ENCODE peak calls at places on chromosomes 5 and 9, in ten cellular contexts. X is foreskin fibroblast, E is cardiac fibroblast, R is AG10803, S is fibroblast of villous mesenchyme, W is spleen, A is upper lobe of right lung, L is epithelial cell of esophagus, T is GM06990, B is adrenal gland. P is an unnamed sample.

GRCh38 chr5:122985954-122986721 is 50.4 kb downstream of the PPIC start:
- DNase-seq in X (no peak), E (no peak), R (no peak), S (no peak), W (no peak), A (no peak), L (no peak), T (peak; percentile 46), B (no peak), P (no peak)

GRCh38 chr9:126756876-126757415 is 47.9 kb upstream of the ZBTB43 start:
- DNase-seq in X (no peak), E (no peak), R (no peak), S (no peak), W (no peak), A (no peak), L (no peak), T (no peak), B (no peak), P (no peak)

GRCh38 chr5:171623551-171624097 is 162.0 kb upstream of the SMIM23 start:
- DNase-seq in X (no peak), E (no peak), R (no peak), S (no peak), W (no peak), A (no peak), L (no peak), T (no peak), B (no peak), P (no peak)

GRCh38 chr5:107557051-107557658 is 113.6 kb downstream of the EFNA5 start:
- DNase-seq in X (peak; percentile 74), E (no peak), R (peak; percentile 40), S (no peak), W (no peak), A (no peak), L (peak; percentile 91), T (no peak), B (no peak), P (no peak)

GRCh38 chr5:73338201-73339126 is 110.1 kb downstream of the FOXD1 start:
- DNase-seq in X (peak; percentile 75), E (peak; percentile 47), R (peak; percentile 77), S (peak; percentile 13), W (no peak), A (no peak), L (no peak), T (no peak), B (no peak), P (peak; percentile 74)

GRCh38 chr9:112051812-112052211 is 123.3 kb downstream of the SUSD1 start:
- DNase-seq in X (peak; percentile 46), E (peak; percentile 85), R (peak; percentile 75), S (no peak), W (no peak), A (no peak), L (no peak), T (no peak), B (no peak), P (peak; percentile 86)

GRCh38 chr5:16034640-16035039 is 145.0 kb downstream of the MARCHF11 start:
- DNase-seq in X (no peak), E (no peak), R (peak; percentile 3), S (no peak), W (no peak), A (no peak), L (no peak), T (no peak), B (no peak), P (no peak)

GRCh38 chr5:61332369-61332745 is 299 bp downstream of the ZSWIM6 start:
- DNase-seq in X (peak; percentile 46), E (peak; percentile 31), R (peak; percentile 25), S (no peak), W (no peak), A (peak; percentile 78), L (no peak), T (no peak), B (peak; percentile 73), P (no peak)

GRCh38 chr9:78620303-78620702 is 323.4 kb downstream of the PSAT1 start:
- DNase-seq in X (peak; percentile 59), E (peak; percentile 36), R (no peak), S (no peak), W (no peak), A (no peak), L (peak; percentile 10), T (no peak), B (no peak), P (no peak)

GRCh38 chr9:78614892-78615291 is 318.0 kb downstream of the PSAT1 start:
- DNase-seq in X (peak; percentile 55), E (no peak), R (peak; percentile 39), S (no peak), W (no peak), A (no peak), L (no peak), T (no peak), B (no peak), P (peak; percentile 9)

GRCh38 chr9:78618735-78619134 is 321.8 kb downstream of the PSAT1 start:
- DNase-seq in X (no peak), E (no peak), R (no peak), S (no peak), W (no peak), A (no peak), L (no peak), T (no peak), B (no peak), P (no peak)

GRCh38 chr9:78622131-78622530 is 325.2 kb downstream of the PSAT1 start:
- DNase-seq in X (peak; percentile 17), E (no peak), R (peak; percentile 40), S (no peak), W (no peak), A (no peak), L (no peak), T (no peak), B (no peak), P (no peak)

GRCh38 chr9:78620764-78621163 is 323.8 kb downstream of the PSAT1 start:
- DNase-seq in X (peak; percentile 91), E (peak; percentile 89), R (peak; percentile 72), S (peak; percentile 6), W (no peak), A (no peak), L (peak; percentile 71), T (no peak), B (no peak), P (peak; percentile 54)
- H3K4me3 ChIP-seq in X (no peak overlapping the region), E (no peak overlapping the region), R (no peak overlapping the region), S (no peak overlapping the region), W (no peak overlapping the region), A (no peak overlapping the region), L (no peak overlapping the region), T (no peak overlapping the region), B (no peak overlapping the region), P (no peak overlapping the region)

DNA sequence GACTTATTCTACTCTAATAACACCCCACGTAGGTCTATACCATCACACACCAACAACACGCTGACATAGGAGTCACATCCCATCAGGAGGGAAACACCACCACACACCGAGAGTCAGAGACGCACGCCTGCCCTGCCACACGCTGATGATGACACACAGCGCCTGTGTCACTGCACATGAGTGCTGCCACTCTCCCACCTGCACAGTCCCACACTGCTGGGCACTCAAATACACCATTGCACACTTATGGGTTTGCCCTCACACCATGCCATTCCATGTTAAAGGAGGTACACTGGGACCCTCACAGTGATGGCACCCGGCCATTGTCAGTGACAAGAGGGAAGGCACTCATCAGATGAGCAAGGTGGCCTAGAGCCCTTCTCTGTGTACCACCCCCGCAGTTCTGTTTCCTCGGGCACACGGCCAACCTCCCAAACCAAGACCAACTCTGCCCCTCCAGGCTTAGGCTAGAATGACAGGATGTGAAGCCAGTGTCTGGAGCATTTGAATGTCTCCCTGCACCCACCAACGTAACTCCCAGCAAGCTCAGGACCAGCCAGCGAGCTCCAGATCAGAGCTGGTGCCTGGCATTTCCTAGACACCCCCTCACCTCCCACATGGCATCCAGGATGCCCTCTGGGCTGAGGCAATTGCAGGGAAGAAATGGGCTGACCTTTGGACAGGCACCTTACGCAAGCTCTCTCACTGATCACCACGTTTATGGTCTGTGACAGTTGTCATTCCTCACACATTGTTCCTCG is 3.6 kb upstream of the CPLX2 start:
- DNase-seq in X (no peak), E (no peak), R (no peak), S (no peak), W (no peak), A (no peak), L (no peak), T (no peak), B (peak; percentile 76), P (no peak)
- TF ChIP-seq CTCF in X (no peak), E (no peak), R (no peak), S (peak; percentile 4), W (no peak), A (no peak), L (no peak), T (no peak), B (no peak), P (no peak)

GRCh38 chr5:23012842-23013241 is 159.7 kb upstream of the CDH12 start:
- DNase-seq in X (no peak), E (no peak), R (no peak), S (no peak), W (no peak), A (no peak), L (no peak), T (no peak), B (no peak), P (no peak)

GRCh38 chr5:23013395-23013994 is 160.4 kb upstream of the CDH12 start:
- DNase-seq in X (no peak), E (no peak), R (no peak), S (no peak), W (no peak), A (no peak), L (no peak), T (no peak), B (no peak), P (no peak)

GRCh38 chr5:23014817-23015216 is 161.7 kb upstream of the CDH12 start:
- DNase-seq in X (no peak), E (no peak), R (no peak), S (no peak), W (no peak), A (no peak), L (no peak), T (no peak), B (no peak), P (no peak)

DNA sequence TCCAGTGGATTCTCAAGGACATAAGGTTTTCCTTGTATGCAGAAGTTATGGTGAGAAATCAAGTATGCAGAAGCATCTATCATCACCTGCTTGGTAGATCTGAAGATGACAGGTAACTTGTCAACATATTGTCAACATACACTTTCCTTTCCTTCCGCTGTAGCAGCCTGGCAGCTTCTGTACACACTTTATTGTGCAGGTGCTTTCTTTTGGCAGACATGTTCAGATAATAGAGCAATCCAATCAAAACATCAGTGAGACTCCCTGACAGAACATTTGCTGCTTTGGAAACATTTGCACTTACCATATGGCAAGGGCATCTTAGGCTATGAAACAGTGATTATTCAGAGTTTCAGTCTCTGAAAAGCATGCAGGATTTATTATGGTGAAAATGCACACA is 161.1 kb upstream of the CDH12 start:
- DNase-seq in X (no peak), E (no peak), R (no peak), S (no peak), W (no peak), A (no peak), L (no peak), T (no peak), B (no peak), P (no peak)
- H3K4me3 ChIP-seq in X (no peak overlapping the region), E (no peak overlapping the region), R (no peak overlapping the region), S (no peak overlapping the region), W (peak overlapping the region; percentile 58), A (no peak overlapping the region), L (no peak overlapping the region), T (no peak overlapping the region), B (no peak overlapping the region), P (no peak overlapping the region)

DNA sequence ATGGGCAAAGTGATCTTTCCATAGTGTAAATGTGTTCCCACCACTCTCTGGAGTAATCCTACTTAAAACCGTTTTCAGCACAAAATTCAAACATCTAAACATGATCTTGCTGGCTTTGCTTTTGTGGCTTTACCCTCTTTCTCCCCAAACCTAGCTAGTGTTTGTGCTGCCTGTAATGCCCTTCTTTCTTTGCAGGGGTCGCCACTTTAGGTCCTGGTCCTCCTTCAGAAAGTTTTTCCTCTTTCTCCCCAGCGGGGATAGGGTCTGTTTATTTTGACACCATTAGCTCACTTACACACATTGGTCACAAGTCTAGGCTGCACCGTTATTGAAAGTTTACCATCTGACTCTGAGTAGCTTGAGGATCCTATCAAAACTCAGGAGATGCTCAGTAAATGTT is 736 bp upstream of the HSD17B4 start:
- DNase-seq in X (no peak), E (no peak), R (no peak), S (no peak), W (no peak), A (no peak), L (no peak), T (no peak), B (no peak), P (no peak)
- TF ChIP-seq CTCF in X (no peak), E (no peak), R (no peak), S (no peak), W (no peak), A (no peak), L (no peak), T (no peak), B (no peak), P (no peak)